ENCODE peak calls at places on chromosomes 2 and 18, in seven cellular contexts. A, V, L, F, T, D and E are unnamed samples.

GRCh38 chr18:55328301-55328700 is 259.7 kb downstream of the TCF4 start:
- DNase-seq in A (no peak), V (no peak), L (no peak), F (peak), T (no peak), D (no peak), E (no peak)

GRCh38 chr18:56112013-56112749 is 524.2 kb upstream of the TCF4 start:
- DNase-seq in A (no peak), V (peak), L (no peak), F (peak), T (no peak), D (no peak), E (no peak)

GRCh38 chr2:199457147-199458016 is at the start of gene SATB2:
- DNase-seq in A (no peak), V (peak), L (peak), F (peak), T (peak), D (no peak), E (no peak)

GRCh38 chr2:101981484-101981883 is 10.3 kb upstream of the IL1R2 start:
- DNase-seq in A (no peak), V (peak), L (no peak), F (peak), T (no peak), D (no peak), E (no peak)

GRCh38 chr18:52677991-52678390 is 338.0 kb downstream of the DCC start:
- DNase-seq in A (no peak), V (no peak), L (no peak), F (no peak), T (no peak), D (no peak), E (no peak)

GRCh38 chr2:6780765-6781274 is 84.9 kb downstream of the CMPK2 start:
- DNase-seq in A (no peak), V (peak), L (peak), F (peak), T (no peak), D (no peak), E (no peak)

GRCh38 chr2:191171708-191172355 is 21.0 kb upstream of the STAT4 start:
- DNase-seq in A (peak), V (no peak), L (peak), F (peak), T (no peak), D (no peak), E (no peak)

GRCh38 chr2:160269803-160270570 is 69.9 kb upstream of the ITGB6 start:
- DNase-seq in A (peak), V (peak), L (peak), F (peak), T (peak), D (peak), E (peak)

GRCh38 chr2:232351686-232352510 is 26.7 kb upstream of the ALPP start:
- DNase-seq in A (no peak), V (no peak), L (no peak), F (no peak), T (no peak), D (no peak), E (no peak)

GRCh38 chr2:212811946-212812345 is 273.3 kb upstream of the ERBB4 start:
- DNase-seq in A (no peak), V (no peak), L (no peak), F (no peak), T (no peak), D (no peak), E (no peak)

GRCh38 chr2:202019689-202020450 is 13.8 kb upstream of the FZD7 start:
- DNase-seq in A (no peak), V (no peak), L (no peak), F (no peak), T (no peak), D (no peak), E (no peak)

GRCh38 chr2:104849618-104850097 is 4.3 kb upstream of the POU3F3 start:
- DNase-seq in A (peak), V (peak), L (peak), F (peak), T (no peak), D (peak), E (peak)

GRCh38 chr2:150062416-150062815 is 425.1 kb downstream of the RND3 start:
- DNase-seq in A (no peak), V (no peak), L (no peak), F (peak), T (no peak), D (no peak), E (no peak)

GRCh38 chr2:723761-724160 is 46.6 kb upstream of the TMEM18 start:
- DNase-seq in A (no peak), V (no peak), L (no peak), F (no peak), T (no peak), D (no peak), E (no peak)

GRCh38 chr2:127695491-127696472 is 5.5 kb upstream of the SFT2D3 start:
- DNase-seq in A (no peak), V (peak), L (peak), F (peak), T (peak), D (no peak), E (peak)

GRCh38 chr2:28084564-28084963 is 194.0 kb downstream of the BABAM2 start:
- DNase-seq in A (no peak), V (no peak), L (peak), F (no peak), T (no peak), D (no peak), E (no peak)

GRCh38 chr18:6558770-6559169 is 144.1 kb upstream of the L3MBTL4 start:
- DNase-seq in A (no peak), V (no peak), L (no peak), F (no peak), T (no peak), D (no peak), E (no peak)

GRCh38 chr2:100699131-100699530 is 120.8 kb upstream of the NPAS2 start:
- DNase-seq in A (no peak), V (no peak), L (no peak), F (no peak), T (no peak), D (no peak), E (no peak)

GRCh38 chr2:41782306-41783158 is 265.3 kb upstream of the PKDCC start:
- DNase-seq in A (peak), V (peak), L (peak), F (peak), T (peak), D (peak), E (no peak)

GRCh38 chr2:165573534-165574461 is 104.3 kb downstream of the CSRNP3 start:
- DNase-seq in A (peak), V (no peak), L (peak), F (no peak), T (no peak), D (no peak), E (no peak)

GRCh38 chr2:238064376-238064775 is 3.6 kb downstream of the SCLY start:
- DNase-seq in A (no peak), V (peak), L (peak), F (no peak), T (no peak), D (no peak), E (no peak)

GRCh38 chr2:147623328-147623727 is 221.5 kb upstream of the ACVR2A start:
- DNase-seq in A (no peak), V (peak), L (no peak), F (no peak), T (no peak), D (no peak), E (no peak)

GRCh38 chr2:27088644-27089043 is 2.1 kb downstream of the KHK start:
- DNase-seq in A (no peak), V (no peak), L (no peak), F (no peak), T (no peak), D (no peak), E (no peak)

GRCh38 chr2:118846667-118847446 is 591 bp downstream of the EN1 start:
- DNase-seq in A (no peak), V (no peak), L (no peak), F (peak), T (no peak), D (no peak), E (no peak)

GRCh38 chr2:20219763-20220380 is 5.1 kb downstream of the SDC1 start:
- DNase-seq in A (no peak), V (no peak), L (no peak), F (no peak), T (no peak), D (no peak), E (no peak)

GRCh38 chr18:34223893-34224422 is 755 bp downstream of the NOL4 start:
- DNase-seq in A (no peak), V (no peak), L (no peak), F (peak), T (no peak), D (no peak), E (no peak)

GRCh38 chr2:230684222-230685164 is 28.1 kb upstream of the CAB39 start:
- DNase-seq in A (peak), V (no peak), L (peak), F (peak), T (no peak), D (no peak), E (no peak)

GRCh38 chr2:241818229-241818942 is 9.4 kb downstream of the NEU4 start:
- DNase-seq in A (no peak), V (no peak), L (no peak), F (no peak), T (no peak), D (no peak), E (no peak)

GRCh38 chr18:54147439-54147838 is 77.0 kb downstream of the MBD2 start:
- DNase-seq in A (no peak), V (peak), L (no peak), F (no peak), T (no peak), D (no peak), E (no peak)

GRCh38 chr2:6822394-6822793 is 43.3 kb downstream of the CMPK2 start:
- DNase-seq in A (no peak), V (no peak), L (no peak), F (no peak), T (no peak), D (no peak), E (no peak)

GRCh38 chr2:85326946-85327756 is 638 bp downstream of the TGOLN2 start:
- DNase-seq in A (peak), V (peak), L (peak), F (peak), T (no peak), D (no peak), E (peak)

GRCh38 chr2:181788883-181789555 is 102.5 kb upstream of the ITPRID2 start:
- DNase-seq in A (no peak), V (no peak), L (no peak), F (peak), T (no peak), D (no peak), E (no peak)

GRCh38 chr2:85247591-85247990 is 80.2 kb downstream of the TGOLN2 start:
- DNase-seq in A (no peak), V (no peak), L (no peak), F (no peak), T (no peak), D (no peak), E (no peak)

GRCh38 chr18:39806519-39806918 is 2148.5 kb upstream of the PIK3C3 start:
- DNase-seq in A (no peak), V (no peak), L (peak), F (peak), T (no peak), D (no peak), E (no peak)

GRCh38 chr18:78796693-78797455 is 182.7 kb upstream of the SALL3 start:
- DNase-seq in A (no peak), V (no peak), L (no peak), F (no peak), T (no peak), D (no peak), E (no peak)

GRCh38 chr2:133879703-133880102 is 311.4 kb upstream of the NCKAP5 start:
- DNase-seq in A (no peak), V (no peak), L (no peak), F (no peak), T (no peak), D (no peak), E (no peak)

GRCh38 chr2:130824492-130825061 is 12.1 kb upstream of the ARHGEF4 start:
- DNase-seq in A (peak), V (peak), L (peak), F (peak), T (peak), D (peak), E (peak)

GRCh38 chr2:196399736-196400691 is 228.6 kb upstream of the STK17B start:
- DNase-seq in A (peak), V (no peak), L (peak), F (peak), T (no peak), D (no peak), E (no peak)

GRCh38 chr18:35131387-35132283 is 90.4 kb downstream of the MAPRE2 start:
- DNase-seq in A (no peak), V (no peak), L (no peak), F (no peak), T (no peak), D (no peak), E (no peak)

GRCh38 chr2:85291425-85292023 is 36.3 kb downstream of the TGOLN2 start:
- DNase-seq in A (no peak), V (peak), L (no peak), F (no peak), T (no peak), D (no peak), E (no peak)